ENCODE peak calls at places on chromosomes 5 and 9, in five cellular contexts. K is right lobe of liver, W is H1, E is fibroblast of mammary gland, Z is NCI-H1417. Q is an unnamed sample.

GRCh38 chr9:2157277-2158105 is 142.3 kb downstream of the SMARCA2 start:
- DNase-seq in K (no peak), W (no peak), E (peak), Z (peak), Q (peak)

GRCh38 chr5:143717400-143717799 is 94.6 kb upstream of the HMHB1 start:
- DNase-seq in K (no peak), W (no peak), E (peak), Z (no peak), Q (no peak)

GRCh38 chr5:6510132-6510531 is 61.5 kb downstream of the UBE2QL1 start:
- DNase-seq in K (no peak), W (no peak), E (peak), Z (no peak), Q (no peak)

GRCh38 chr5:61969761-61970160 is 336.2 kb upstream of the KIF2A start:
- DNase-seq in K (no peak), W (no peak), E (no peak), Z (no peak), Q (no peak)

GRCh38 chr9:18626046-18626698 is 152.2 kb downstream of the ADAMTSL1 start:
- DNase-seq in K (no peak), W (no peak), E (no peak), Z (no peak), Q (no peak)

GRCh38 chr9:21294325-21294724 is 10.8 kb downstream of the IFNA5 start:
- DNase-seq in K (no peak), W (no peak), E (peak), Z (no peak), Q (no peak)

GRCh38 chr5:95617057-95617456 is 2.8 kb upstream of the GPR150 start:
- DNase-seq in K (no peak), W (no peak), E (peak), Z (no peak), Q (no peak)

GRCh38 chr5:154478752-154479159 is 729 bp upstream of the HAND1 start:
- DNase-seq in K (no peak), W (no peak), E (peak), Z (peak), Q (no peak)

GRCh38 chr9:116592926-116593325 is 94.2 kb upstream of the TRIM32 start:
- DNase-seq in K (no peak), W (no peak), E (peak), Z (no peak), Q (no peak)

GRCh38 chr5:131366428-131366827 is 102.6 kb downstream of the CDC42SE2 start:
- DNase-seq in K (no peak), W (no peak), E (no peak), Z (no peak), Q (no peak)

GRCh38 chr5:98767563-98767962 is 5.9 kb upstream of the RGMB start:
- DNase-seq in K (no peak), W (no peak), E (no peak), Z (no peak), Q (no peak)

GRCh38 chr5:42005561-42006153 is 80.6 kb downstream of the FBXO4 start:
- DNase-seq in K (no peak), W (no peak), E (peak), Z (no peak), Q (no peak)

GRCh38 chr5:8341416-8341815 is 472.5 kb downstream of the MTRR start:
- DNase-seq in K (no peak), W (no peak), E (no peak), Z (no peak), Q (no peak)

GRCh38 chr5:135026645-135027317 is 7.2 kb downstream of the PITX1 start:
- DNase-seq in K (no peak), W (no peak), E (no peak), Z (no peak), Q (no peak)

GRCh38 chr5:107635276-107635675 is 35.5 kb downstream of the EFNA5 start:
- DNase-seq in K (no peak), W (no peak), E (no peak), Z (no peak), Q (no peak)

GRCh38 chr9:107732781-107733529 is 243.4 kb upstream of the KLF4 start:
- DNase-seq in K (no peak), W (no peak), E (peak), Z (no peak), Q (no peak)

GRCh38 chr5:156359452-156359851 is 32.5 kb downstream of the SGCD start:
- DNase-seq in K (no peak), W (no peak), E (peak), Z (no peak), Q (no peak)

GRCh38 chr9:18489861-18490260 is 15.9 kb downstream of the ADAMTSL1 start:
- DNase-seq in K (no peak), W (no peak), E (peak), Z (no peak), Q (no peak)

GRCh38 chr9:19149230-19149629 is 21.9 kb upstream of the PLIN2 start:
- DNase-seq in K (no peak), W (no peak), E (peak), Z (no peak), Q (no peak)

GRCh38 chr9:89649045-89649691 is 44.4 kb downstream of the GADD45G start:
- DNase-seq in K (peak), W (no peak), E (no peak), Z (no peak), Q (no peak)

GRCh38 chr5:13878357-13878756 is 66.1 kb downstream of the DNAH5 start:
- DNase-seq in K (no peak), W (no peak), E (no peak), Z (no peak), Q (no peak)

GRCh38 chr9:5915438-5915837 is 24.7 kb downstream of the MLANA start:
- DNase-seq in K (no peak), W (no peak), E (no peak), Z (no peak), Q (no peak)

GRCh38 chr5:43227655-43228054 is 35.6 kb downstream of the NIM1K start:
- DNase-seq in K (no peak), W (no peak), E (peak), Z (no peak), Q (no peak)

GRCh38 chr5:169688106-169688505 is 51.0 kb downstream of the DOCK2 start:
- DNase-seq in K (no peak), W (no peak), E (no peak), Z (no peak), Q (no peak)

Q was measured in anterior cingulate cortex.